ENCODE peak calls at places on chromosome 21, in seven cellular contexts. One of them, this sample, is unnamed.

GRCh38 chr21:32494946-32495703 is 82.6 kb downstream of the EVA1C start:
- DNase-seq in colonic mucosa: no peak
- DNase-seq in left lung: no peak
- DNase-seq in type B pancreatic cell: no peak
- DNase-seq in RWPE1: peak
- DNase-seq in cardiac fibroblast: peak
- DNase-seq in stomach: no peak
- DNase-seq in this sample: no peak

GRCh38 chr21:36247316-36247715 is 72.7 kb upstream of the MORC3 start:
- DNase-seq in left lung: no peak
- DNase-seq in colonic mucosa: no peak
- DNase-seq in RWPE1: no peak
- DNase-seq in stomach: no peak
- DNase-seq in type B pancreatic cell: no peak
- DNase-seq in cardiac fibroblast: no peak
- DNase-seq in this sample: no peak

GRCh38 chr21:33685613-33686197 is 43.4 kb downstream of the ITSN1 start:
- DNase-seq in left lung: no peak
- DNase-seq in stomach: no peak
- DNase-seq in type B pancreatic cell: no peak
- DNase-seq in RWPE1: peak
- DNase-seq in cardiac fibroblast: peak
- DNase-seq in colonic mucosa: no peak
- DNase-seq in this sample: no peak

GRCh38 chr21:32771134-32771523 is 426 bp downstream of the PAXBP1 start:
- DNase-seq in colonic mucosa: peak
- DNase-seq in cardiac fibroblast: peak
- DNase-seq in type B pancreatic cell: peak
- DNase-seq in RWPE1: peak
- DNase-seq in stomach: peak
- DNase-seq in left lung: peak
- DNase-seq in this sample: peak

GRCh38 chr21:32389337-32390015 is 3.3 kb downstream of the URB1 start:
- DNase-seq in left lung: no peak
- DNase-seq in colonic mucosa: no peak
- DNase-seq in cardiac fibroblast: peak
- DNase-seq in RWPE1: no peak
- DNase-seq in type B pancreatic cell: no peak
- DNase-seq in stomach: no peak
- DNase-seq in this sample: no peak

GRCh38 chr21:45468051-45468970 is 63.3 kb downstream of the COL18A1 start:
- DNase-seq in type B pancreatic cell: no peak
- DNase-seq in stomach: no peak
- DNase-seq in cardiac fibroblast: no peak
- DNase-seq in colonic mucosa: no peak
- DNase-seq in left lung: peak
- DNase-seq in RWPE1: no peak
- DNase-seq in this sample: no peak

GRCh38 chr21:27571706-27572105 is 604.8 kb upstream of the ADAMTS5 start:
- DNase-seq in cardiac fibroblast: peak
- DNase-seq in type B pancreatic cell: no peak
- DNase-seq in colonic mucosa: no peak
- DNase-seq in stomach: no peak
- DNase-seq in left lung: no peak
- DNase-seq in RWPE1: peak
- DNase-seq in this sample: no peak

GRCh38 chr21:27219068-27219467 is 252.2 kb upstream of the ADAMTS5 start:
- DNase-seq in type B pancreatic cell: no peak
- DNase-seq in RWPE1: no peak
- DNase-seq in left lung: no peak
- DNase-seq in cardiac fibroblast: peak
- DNase-seq in stomach: no peak
- DNase-seq in colonic mucosa: no peak
- DNase-seq in this sample: no peak

GRCh38 chr21:14115646-14116045 is 95.1 kb downstream of the LIPI start:
- DNase-seq in left lung: no peak
- DNase-seq in colonic mucosa: no peak
- DNase-seq in RWPE1: no peak
- DNase-seq in stomach: no peak
- DNase-seq in cardiac fibroblast: no peak
- DNase-seq in type B pancreatic cell: no peak
- DNase-seq in this sample: no peak

GRCh38 chr21:26806734-26807372 is 38.4 kb downstream of the ADAMTS1 start:
- DNase-seq in colonic mucosa: no peak
- DNase-seq in stomach: no peak
- DNase-seq in cardiac fibroblast: no peak
- DNase-seq in left lung: no peak
- DNase-seq in RWPE1: peak
- DNase-seq in type B pancreatic cell: no peak
- DNase-seq in this sample: no peak

GRCh38 chr21:26795866-26796329 is 49.3 kb downstream of the ADAMTS1 start:
- DNase-seq in type B pancreatic cell: no peak
- DNase-seq in colonic mucosa: peak
- DNase-seq in cardiac fibroblast: peak
- DNase-seq in stomach: peak
- DNase-seq in RWPE1: peak
- DNase-seq in left lung: no peak
- DNase-seq in this sample: peak

GRCh38 chr21:38857152-38857825 is 51.6 kb downstream of the ETS2 start:
- DNase-seq in colonic mucosa: no peak
- DNase-seq in type B pancreatic cell: peak
- DNase-seq in RWPE1: no peak
- DNase-seq in left lung: no peak
- DNase-seq in stomach: no peak
- DNase-seq in cardiac fibroblast: no peak
- DNase-seq in this sample: no peak

GRCh38 chr21:45768011-45768740 is 124.7 kb downstream of the PCBP3 start:
- DNase-seq in left lung: no peak
- DNase-seq in type B pancreatic cell: no peak
- DNase-seq in colonic mucosa: no peak
- DNase-seq in cardiac fibroblast: peak
- DNase-seq in RWPE1: no peak
- DNase-seq in stomach: no peak
- DNase-seq in this sample: no peak

GRCh38 chr21:25457411-25457810 is 149.9 kb downstream of the MRPL39 start:
- DNase-seq in RWPE1: peak
- DNase-seq in left lung: no peak
- DNase-seq in type B pancreatic cell: no peak
- DNase-seq in stomach: no peak
- DNase-seq in colonic mucosa: no peak
- DNase-seq in cardiac fibroblast: peak
- DNase-seq in this sample: no peak

GRCh38 chr21:25614441-25614840 is 7.2 kb upstream of the MRPL39 start:
- DNase-seq in RWPE1: no peak
- DNase-seq in left lung: no peak
- DNase-seq in colonic mucosa: no peak
- DNase-seq in type B pancreatic cell: no peak
- DNase-seq in stomach: no peak
- DNase-seq in cardiac fibroblast: no peak
- DNase-seq in this sample: no peak

GRCh38 chr21:38027901-38028300 is 111.6 kb upstream of the KCNJ6 start:
- DNase-seq in type B pancreatic cell: no peak
- DNase-seq in colonic mucosa: no peak
- DNase-seq in stomach: no peak
- DNase-seq in left lung: no peak
- DNase-seq in cardiac fibroblast: peak
- DNase-seq in RWPE1: peak
- DNase-seq in this sample: no peak

DNA sequence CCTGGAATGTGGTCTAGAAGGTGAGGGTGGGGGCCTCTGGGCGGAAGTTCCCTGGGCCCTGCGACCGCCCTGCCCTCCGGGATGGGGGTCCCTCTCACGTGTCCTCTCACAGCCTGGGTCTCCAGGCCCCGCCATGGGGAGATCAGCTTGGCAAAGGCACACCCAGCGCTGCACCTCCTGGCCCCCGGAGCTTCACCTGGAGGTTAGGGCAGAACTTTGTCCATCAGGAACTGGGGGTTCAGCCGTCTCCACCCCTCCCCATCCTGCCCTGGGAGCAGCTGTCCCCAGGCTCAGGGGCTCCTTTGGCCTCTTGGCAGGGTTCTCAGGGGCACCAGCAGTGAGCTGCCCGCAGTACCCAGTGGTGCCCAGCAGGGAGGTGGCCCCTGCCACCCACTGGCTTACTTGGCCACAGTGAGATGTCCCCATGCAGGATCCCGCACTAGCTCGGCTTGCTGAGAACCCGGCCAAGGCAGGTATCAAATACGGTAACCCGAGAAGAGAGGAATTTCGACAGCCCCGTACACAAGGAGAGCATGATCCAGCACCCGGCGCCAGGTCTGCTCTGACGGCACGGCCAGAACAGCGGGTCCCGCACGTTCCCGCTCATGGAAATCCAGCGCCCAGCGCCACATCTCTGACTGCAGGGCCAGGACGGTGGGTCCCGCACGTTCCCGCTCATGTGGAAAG is 36.7 kb downstream of the RRP1 start:
- DNase-seq in left lung: peak
- DNase-seq in stomach: peak
- DNase-seq in colonic mucosa: no peak
- DNase-seq in cardiac fibroblast: no peak
- DNase-seq in RWPE1: no peak
- DNase-seq in type B pancreatic cell: no peak
- DNase-seq in this sample: no peak
- TF ChIP-seq CTCF in left lung: no peak
- TF ChIP-seq CTCF in stomach: no peak
- TF ChIP-seq CTCF in colonic mucosa: no peak
- TF ChIP-seq CTCF in cardiac fibroblast: peak
- TF ChIP-seq CTCF in RWPE1: peak
- TF ChIP-seq CTCF in type B pancreatic cell: peak
- TF ChIP-seq CTCF in this sample: no peak

DNA sequence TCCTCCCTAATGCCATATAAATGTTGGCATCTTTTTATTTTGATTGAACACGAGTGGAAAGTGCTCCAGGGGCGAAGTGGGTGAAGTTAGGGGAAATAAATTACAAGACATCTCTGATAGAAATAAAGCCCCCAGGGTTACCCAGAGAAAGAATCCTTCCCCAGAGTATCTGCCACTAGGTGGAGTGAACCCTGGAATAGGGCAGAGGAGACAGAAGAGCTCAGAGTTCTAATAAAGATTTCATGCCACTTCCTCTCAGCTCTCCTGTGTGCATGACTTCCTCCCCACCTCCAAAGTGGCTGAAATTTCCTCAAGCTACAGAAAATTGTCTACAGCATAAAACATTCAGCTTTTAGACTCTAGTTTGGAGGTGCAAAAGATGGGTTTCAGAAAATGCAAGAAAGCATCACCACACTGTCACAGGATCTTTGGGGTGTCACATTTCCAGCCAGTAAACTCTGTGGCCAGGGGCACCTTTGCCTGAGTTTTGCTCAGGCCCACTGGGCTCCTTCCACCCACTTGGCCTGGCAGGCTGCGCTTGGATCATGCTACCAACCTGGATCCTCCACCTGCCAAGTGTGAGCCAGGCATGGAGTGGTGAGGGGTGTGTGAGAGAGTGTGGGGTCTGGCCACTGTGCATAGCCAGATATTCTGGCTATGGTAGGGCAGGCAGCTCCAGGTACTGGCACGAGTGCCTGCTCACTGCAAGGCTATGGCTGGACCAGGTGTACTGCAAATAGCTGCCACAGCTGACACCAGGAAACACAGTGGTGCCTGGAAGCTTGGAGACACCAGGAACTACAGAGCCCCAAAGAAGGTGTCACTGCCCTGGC is 208.8 kb upstream of the USP25 start:
- DNase-seq in left lung: no peak
- DNase-seq in type B pancreatic cell: no peak
- DNase-seq in cardiac fibroblast: no peak
- DNase-seq in colonic mucosa: no peak
- DNase-seq in stomach: no peak
- DNase-seq in RWPE1: peak
- DNase-seq in this sample: no peak
- TF ChIP-seq CTCF in left lung: no peak
- TF ChIP-seq CTCF in type B pancreatic cell: no peak
- TF ChIP-seq CTCF in cardiac fibroblast: peak
- TF ChIP-seq CTCF in colonic mucosa: no peak
- TF ChIP-seq CTCF in stomach: no peak
- TF ChIP-seq CTCF in RWPE1: no peak
- TF ChIP-seq CTCF in this sample: no peak

GRCh38 chr21:31364265-31364945 is 20.3 kb upstream of the TIAM1 start:
- DNase-seq in colonic mucosa: no peak
- DNase-seq in type B pancreatic cell: no peak
- DNase-seq in left lung: no peak
- DNase-seq in cardiac fibroblast: no peak
- DNase-seq in RWPE1: no peak
- DNase-seq in stomach: no peak
- DNase-seq in this sample: no peak

GRCh38 chr21:31358148-31358547 is 14.1 kb upstream of the TIAM1 start:
- DNase-seq in cardiac fibroblast: no peak
- DNase-seq in stomach: no peak
- DNase-seq in colonic mucosa: no peak
- DNase-seq in left lung: no peak
- DNase-seq in RWPE1: no peak
- DNase-seq in type B pancreatic cell: no peak
- DNase-seq in this sample: no peak

GRCh38 chr21:31360717-31361116 is 16.7 kb upstream of the TIAM1 start:
- DNase-seq in stomach: no peak
- DNase-seq in RWPE1: no peak
- DNase-seq in left lung: no peak
- DNase-seq in cardiac fibroblast: no peak
- DNase-seq in type B pancreatic cell: no peak
- DNase-seq in colonic mucosa: no peak
- DNase-seq in this sample: no peak

GRCh38 chr21:31366825-31367224 is 22.8 kb upstream of the TIAM1 start:
- DNase-seq in type B pancreatic cell: no peak
- DNase-seq in stomach: peak
- DNase-seq in cardiac fibroblast: peak
- DNase-seq in left lung: no peak
- DNase-seq in RWPE1: peak
- DNase-seq in colonic mucosa: no peak
- DNase-seq in this sample: peak

GRCh38 chr21:31363720-31364119 is 19.7 kb upstream of the TIAM1 start:
- DNase-seq in left lung: no peak
- DNase-seq in type B pancreatic cell: no peak
- DNase-seq in cardiac fibroblast: no peak
- DNase-seq in stomach: no peak
- DNase-seq in RWPE1: no peak
- DNase-seq in colonic mucosa: no peak
- DNase-seq in this sample: no peak
- TF ChIP-seq CTCF in left lung: no peak
- TF ChIP-seq CTCF in type B pancreatic cell: no peak
- TF ChIP-seq CTCF in cardiac fibroblast: no peak
- TF ChIP-seq CTCF in stomach: no peak
- TF ChIP-seq CTCF in RWPE1: no peak
- TF ChIP-seq CTCF in colonic mucosa: no peak
- TF ChIP-seq CTCF in this sample: no peak

DNA sequence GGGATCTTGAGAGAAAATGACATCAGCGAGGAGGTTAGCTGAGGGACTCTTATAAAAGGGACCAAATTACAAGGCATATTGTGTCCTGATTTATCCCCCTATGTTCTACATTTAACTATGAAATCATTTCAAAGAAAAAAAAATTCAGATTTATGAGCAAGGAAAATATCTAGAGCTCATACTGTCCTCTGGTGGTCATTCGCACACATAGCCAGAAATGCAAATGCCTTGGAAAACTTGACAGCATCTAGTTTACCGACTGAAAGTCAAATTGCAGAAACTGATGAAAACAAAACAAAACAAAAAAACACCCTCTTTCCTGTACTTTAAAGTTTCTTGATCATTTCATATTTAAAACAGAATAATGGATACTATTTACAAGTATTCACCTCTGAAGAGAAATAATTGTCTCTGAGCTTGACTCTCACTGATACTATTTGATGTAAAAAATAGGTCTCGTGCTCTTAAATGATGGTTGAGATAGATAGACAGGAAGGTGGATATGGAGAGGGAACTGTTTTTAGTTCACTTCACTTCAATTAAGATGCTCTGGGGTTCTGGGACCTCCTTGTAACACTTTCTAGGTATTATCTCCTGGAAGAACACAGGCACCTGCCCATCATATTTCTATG is 253.8 kb downstream of the PCP4 start:
- DNase-seq in left lung: no peak
- DNase-seq in colonic mucosa: no peak
- DNase-seq in RWPE1: no peak
- DNase-seq in type B pancreatic cell: no peak
- DNase-seq in stomach: no peak
- DNase-seq in cardiac fibroblast: peak
- DNase-seq in this sample: no peak
- TF ChIP-seq CTCF in left lung: peak
- TF ChIP-seq CTCF in colonic mucosa: peak
- TF ChIP-seq CTCF in RWPE1: peak
- TF ChIP-seq CTCF in type B pancreatic cell: peak
- TF ChIP-seq CTCF in stomach: no peak
- TF ChIP-seq CTCF in cardiac fibroblast: peak
- TF ChIP-seq CTCF in this sample: peak